ENCODE peak calls at places on chromosome 16, in four cellular contexts. F, M, A and L are unnamed samples.

GRCh38 chr16:64122177-64122576 is 999.7 kb downstream of the CDH11 start:
- DNase-seq in F (no peak), M (no peak), A (no peak), L (peak)

GRCh38 chr16:3983081-3983520 is 102.6 kb upstream of the CREBBP start:
- DNase-seq in F (peak), M (peak), A (peak), L (peak)

GRCh38 chr16:25210758-25211157 is 6.0 kb upstream of the AQP8 start:
- DNase-seq in F (no peak), M (no peak), A (peak), L (no peak)

GRCh38 chr16:82979406-82980111 is 352.8 kb downstream of the CDH13 start:
- DNase-seq in F (no peak), M (no peak), A (peak), L (no peak)

GRCh38 chr16:1113889-1114526 is 18.0 kb upstream of the C1QTNF8 start:
- DNase-seq in F (no peak), M (no peak), A (no peak), L (no peak)

GRCh38 chr16:69741951-69742904 is 12.5 kb downstream of the NOB1 start:
- DNase-seq in F (peak), M (peak), A (peak), L (no peak)

GRCh38 chr16:88466949-88467348 is 13.9 kb downstream of the ZFPM1 start:
- DNase-seq in F (no peak), M (no peak), A (no peak), L (no peak)

GRCh38 chr16:3783516-3783915 is 66.2 kb upstream of the TRAP1 start:
- DNase-seq in F (no peak), M (no peak), A (no peak), L (no peak)

GRCh38 chr16:15494231-15494630 is 59.8 kb downstream of the BMERB1 start:
- DNase-seq in F (no peak), M (no peak), A (peak), L (no peak)

GRCh38 chr16:55494994-55495421 is 13.9 kb upstream of the LPCAT2 start:
- DNase-seq in F (peak), M (no peak), A (peak), L (peak)

GRCh38 chr16:80100186-80100585 is 440.6 kb upstream of the DYNLRB2 start:
- DNase-seq in F (no peak), M (no peak), A (no peak), L (no peak)

GRCh38 chr16:4968879-4969278 is 10.7 kb downstream of the SEC14L5 start:
- DNase-seq in F (no peak), M (no peak), A (no peak), L (no peak)

GRCh38 chr16:30121741-30122620 is 1.0 kb downstream of the MAPK3 start:
- DNase-seq in F (peak), M (peak), A (no peak), L (no peak)

GRCh38 chr16:73017321-73017720 is 30.6 kb downstream of the ZFHX3 start:
- DNase-seq in F (no peak), M (no peak), A (no peak), L (no peak)

GRCh38 chr16:62548095-62548494 is 511.9 kb upstream of the CDH8 start:
- DNase-seq in F (no peak), M (no peak), A (no peak), L (no peak)

GRCh38 chr16:66714062-66714461 is 17.5 kb upstream of the CMTM4 start:
- DNase-seq in F (no peak), M (no peak), A (no peak), L (no peak)

GRCh38 chr16:59601452-59601851 is 867.3 kb upstream of the GOT2 start:
- DNase-seq in F (no peak), M (no peak), A (no peak), L (no peak)

GRCh38 chr16:4372578-4373355 is 1.1 kb downstream of the VASN start:
- DNase-seq in F (peak), M (peak), A (peak), L (no peak)

GRCh38 chr16:15996432-15997109 is 47.2 kb downstream of the ABCC1 start:
- DNase-seq in F (peak), M (peak), A (peak), L (no peak)

GRCh38 chr16:66070140-66070887 is 296.2 kb upstream of the CDH5 start:
- DNase-seq in F (peak), M (no peak), A (peak), L (no peak)

GRCh38 chr16:87207509-87207908 is 109.7 kb downstream of the C16orf95 start:
- DNase-seq in F (no peak), M (no peak), A (peak), L (no peak)

GRCh38 chr16:38941-39892 is 14.2 kb downstream of the POLR3K start:
- DNase-seq in F (no peak), M (no peak), A (no peak), L (peak)

GRCh38 chr16:8346291-8346690 is 244.0 kb downstream of the TMEM114 start:
- DNase-seq in F (no peak), M (no peak), A (no peak), L (no peak)

GRCh38 chr16:65178151-65178550 is 56.3 kb upstream of the CDH11 start:
- DNase-seq in F (no peak), M (no peak), A (peak), L (no peak)

GRCh38 chr16:54080524-54081008 is 206.0 kb downstream of the IRX3 start:
- DNase-seq in F (no peak), M (no peak), A (peak), L (peak)

GRCh38 chr16:53041196-53041977 is 11.3 kb downstream of the CHD9NB start:
- DNase-seq in F (peak), M (no peak), A (peak), L (peak)

GRCh38 chr16:67395458-67396158 is 2.3 kb upstream of the TPPP3 start:
- DNase-seq in F (no peak), M (peak), A (peak), L (no peak)

GRCh38 chr16:1991135-1991551 is 1.4 kb downstream of the SYNGR3 start:
- DNase-seq in F (no peak), M (peak), A (no peak), L (no peak)

GRCh38 chr16:51523400-51523799 is 372.3 kb upstream of the SALL1 start:
- DNase-seq in F (no peak), M (no peak), A (peak), L (no peak)

GRCh38 chr16:76583466-76583865 is 306.3 kb downstream of the CNTNAP4 start:
- DNase-seq in F (no peak), M (no peak), A (no peak), L (no peak)

GRCh38 chr16:6019490-6019991 is 921.9 kb upstream of the EEF2KMT start:
- DNase-seq in F (no peak), M (peak), A (no peak), L (no peak)

GRCh38 chr16:74758801-74759200 is 15.8 kb downstream of the FA2H start:
- DNase-seq in F (no peak), M (no peak), A (no peak), L (no peak)

GRCh38 chr16:26269663-26270062 is 577.9 kb downstream of the HS3ST4 start:
- DNase-seq in F (no peak), M (no peak), A (no peak), L (no peak)

GRCh38 chr16:12815361-12815760 is 11.7 kb upstream of the CPPED1 start:
- DNase-seq in F (no peak), M (no peak), A (no peak), L (no peak)
- H3K27ac ChIP-seq in F (no peak), M (no peak), A (no peak), L (no peak)

GRCh38 chr16:10850478-10850850 is 26.5 kb upstream of the CIITA start:
- DNase-seq in F (no peak), M (no peak), A (no peak), L (no peak)

GRCh38 chr16:10847166-10847565 is 28.6 kb upstream of the TVP23A start:
- DNase-seq in F (no peak), M (no peak), A (no peak), L (no peak)

GRCh38 chr16:10851512-10851911 is 25.5 kb upstream of the CIITA start:
- DNase-seq in F (no peak), M (no peak), A (no peak), L (no peak)

GRCh38 chr16:10849736-10850477 is 27.1 kb upstream of the CIITA start:
- DNase-seq in F (no peak), M (no peak), A (no peak), L (no peak)

GRCh38 chr16:10846213-10846998 is 27.8 kb upstream of the TVP23A start:
- DNase-seq in F (no peak), M (no peak), A (no peak), L (no peak)
- H3K27ac ChIP-seq in F (no peak), M (no peak), A (no peak), L (no peak)

GRCh38 chr16:89529097-89529496 is 20.9 kb downstream of the SPG7 start:
- DNase-seq in F (no peak), M (no peak), A (no peak), L (no peak)

GRCh38 chr16:89536371-89536770 is 24.1 kb upstream of the RPL13 start:
- DNase-seq in F (no peak), M (no peak), A (no peak), L (no peak)

GRCh38 chr16:89534147-89534788 is 26.1 kb downstream of the SPG7 start:
- DNase-seq in F (no peak), M (no peak), A (no peak), L (no peak)

GRCh38 chr16:89530401-89531381 is 22.5 kb downstream of the SPG7 start:
- DNase-seq in F (no peak), M (no peak), A (no peak), L (no peak)

GRCh38 chr16:89531821-89532526 is 23.8 kb downstream of the SPG7 start:
- DNase-seq in F (no peak), M (no peak), A (no peak), L (no peak)
- H3K27ac ChIP-seq in F (no peak), M (no peak), A (no peak), L (no peak)

GRCh38 chr16:81394416-81394815 is 50.2 kb upstream of the CMIP start:
- DNase-seq in F (no peak), M (no peak), A (no peak), L (no peak)
- H3K27ac ChIP-seq in F (no peak), M (no peak), A (no peak), L (no peak)

GRCh38 chr16:57032931-57033330 is 43.6 kb downstream of the NLRC5 start:
- DNase-seq in F (no peak), M (no peak), A (no peak), L (no peak)

GRCh38 chr16:57038151-57038550 is 48.8 kb downstream of the NLRC5 start:
- DNase-seq in F (no peak), M (no peak), A (peak), L (no peak)

GRCh38 chr16:57039148-57039812 is 49.9 kb downstream of the NLRC5 start:
- DNase-seq in F (no peak), M (no peak), A (peak), L (no peak)

GRCh38 chr16:57036315-57036714 is 47.0 kb downstream of the NLRC5 start:
- DNase-seq in F (no peak), M (no peak), A (no peak), L (no peak)

GRCh38 chr16:57036945-57037344 is 47.6 kb downstream of the NLRC5 start:
- DNase-seq in F (no peak), M (no peak), A (no peak), L (no peak)
- H3K27ac ChIP-seq in F (no peak), M (no peak), A (no peak), L (no peak)

GRCh38 chr16:58290861-58291260 is 4.0 kb downstream of the PRSS54 start:
- DNase-seq in F (no peak), M (no peak), A (no peak), L (no peak)

GRCh38 chr16:58284021-58284420 is 10.8 kb downstream of the PRSS54 start:
- DNase-seq in F (no peak), M (no peak), A (no peak), L (no peak)

GRCh38 chr16:58284488-58284887 is 10.3 kb downstream of the PRSS54 start:
- DNase-seq in F (no peak), M (no peak), A (no peak), L (no peak)

GRCh38 chr16:58286769-58287433 is 7.9 kb downstream of the PRSS54 start:
- DNase-seq in F (no peak), M (no peak), A (no peak), L (no peak)

GRCh38 chr16:58286280-58286679 is 8.5 kb downstream of the PRSS54 start:
- DNase-seq in F (no peak), M (no peak), A (no peak), L (no peak)
- H3K27ac ChIP-seq in F (no peak), M (no peak), A (no peak), L (no peak)

GRCh38 chr16:27270389-27270788 is 1.8 kb upstream of the NSMCE1 start:
- DNase-seq in F (no peak), M (no peak), A (no peak), L (no peak)
- H3K27ac ChIP-seq in F (no peak), M (no peak), A (no peak), L (no peak)

GRCh38 chr16:46906360-46907060 is 22.3 kb downstream of the GPT2 start:
- DNase-seq in F (no peak), M (no peak), A (no peak), L (no peak)

GRCh38 chr16:46911038-46911437 is 26.9 kb downstream of the GPT2 start:
- DNase-seq in F (no peak), M (no peak), A (no peak), L (no peak)

GRCh38 chr16:46904471-46904870 is 20.3 kb downstream of the GPT2 start:
- DNase-seq in F (no peak), M (no peak), A (no peak), L (no peak)

GRCh38 chr16:46908540-46909372 is 24.6 kb downstream of the GPT2 start:
- DNase-seq in F (peak), M (no peak), A (peak), L (no peak)

DNA sequence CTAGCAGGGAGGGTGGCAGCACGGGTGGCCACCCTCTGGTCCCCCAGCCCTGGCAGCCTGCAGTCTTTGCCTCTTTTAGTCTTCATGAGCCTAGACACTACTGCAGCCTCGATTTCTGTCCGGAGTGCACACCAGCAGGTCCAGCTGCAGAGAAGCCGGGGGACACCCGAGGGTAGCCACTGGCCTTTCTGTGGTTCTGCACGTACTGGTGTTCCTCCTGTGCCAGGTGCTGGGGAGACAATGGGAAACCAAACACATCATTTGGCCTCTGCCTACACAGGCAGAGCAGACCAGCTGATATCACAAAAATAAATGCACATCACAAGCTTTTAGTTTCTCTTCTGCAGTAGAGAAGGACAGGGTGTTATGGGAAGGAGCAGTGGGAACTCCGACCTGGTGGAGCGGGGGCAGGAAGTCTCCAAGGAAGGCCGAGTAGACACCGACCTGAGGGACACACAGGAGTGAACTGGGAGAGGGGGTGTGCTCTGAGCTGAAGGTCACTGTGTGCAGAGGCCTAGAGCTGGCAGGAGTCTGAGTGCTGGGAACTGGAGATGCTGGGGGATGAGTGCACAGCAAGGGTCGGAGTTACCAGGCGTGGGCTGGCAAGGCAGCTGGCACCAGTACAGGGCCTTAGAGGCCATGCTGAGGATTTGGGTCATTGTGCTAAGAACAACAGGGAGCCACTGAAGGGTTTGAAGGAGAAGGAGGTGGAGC is 23.1 kb downstream of the GPT2 start:
- DNase-seq in F (no peak), M (no peak), A (no peak), L (no peak)
- H3K27ac ChIP-seq in F (no peak), M (no peak), A (no peak), L (no peak)

DNA sequence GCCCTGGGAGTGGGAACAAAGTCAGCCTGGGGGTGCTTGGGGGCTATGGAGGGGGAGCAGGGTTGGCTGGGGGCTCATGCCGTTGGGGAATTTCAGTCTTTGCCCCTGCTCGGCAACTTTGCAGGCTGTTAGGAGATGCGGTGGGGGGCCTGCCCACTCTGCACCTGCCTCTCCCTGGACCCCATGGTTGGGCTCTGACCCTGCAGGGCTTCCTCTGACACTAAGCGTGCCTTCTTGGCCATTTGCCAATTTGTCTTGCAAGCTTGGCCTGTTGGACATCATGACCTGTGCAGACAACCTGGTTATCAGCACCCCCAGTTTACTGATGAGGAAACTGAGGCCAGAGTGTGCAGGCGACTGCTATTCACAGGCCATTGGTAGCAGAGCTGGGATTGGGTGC is 14.6 kb downstream of the ADCY7 start:
- DNase-seq in F (no peak), M (peak), A (no peak), L (no peak)
- H3K27ac ChIP-seq in F (no peak), M (no peak), A (no peak), L (no peak)

DNA sequence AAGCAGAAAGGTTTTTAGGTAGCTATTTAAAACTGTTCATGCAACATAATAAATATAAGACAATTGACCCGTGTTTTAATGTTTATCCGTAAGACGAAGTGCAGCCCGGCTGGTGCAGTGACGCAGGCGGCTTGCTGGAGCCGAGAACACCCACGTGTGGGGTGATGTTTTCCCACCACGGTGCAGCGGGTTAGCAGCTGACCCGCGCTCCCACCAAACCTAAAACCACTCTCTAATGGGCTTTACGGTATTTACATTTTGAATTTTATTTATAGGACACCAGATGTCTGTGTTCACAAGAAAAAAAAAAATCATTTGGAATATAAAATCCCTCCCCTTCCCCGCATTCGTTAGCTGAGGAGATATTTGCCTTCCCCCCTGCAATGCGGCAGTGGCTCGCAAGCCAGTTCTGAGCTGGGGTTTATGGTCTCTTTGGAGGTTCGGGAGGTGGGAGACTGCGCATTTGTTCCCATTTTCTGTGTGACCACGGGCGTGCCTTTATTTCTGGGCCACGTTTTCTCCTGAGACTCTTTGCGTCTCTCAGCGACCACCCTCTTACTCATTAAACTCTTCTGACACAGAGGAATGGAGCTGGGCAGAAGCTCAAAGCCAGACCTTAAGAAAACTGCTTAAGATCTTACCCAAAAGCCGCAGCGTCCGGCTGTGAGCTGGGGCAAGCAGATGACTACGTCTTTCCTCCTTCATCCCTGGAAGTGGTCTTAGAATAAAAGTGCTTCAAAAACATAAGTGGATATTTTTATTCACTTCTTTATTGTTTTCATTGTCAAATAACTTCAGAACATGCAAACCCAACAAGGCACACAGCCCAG is 301.1 kb downstream of the IRF8 start:
- DNase-seq in F (no peak), M (no peak), A (peak), L (no peak)
- H3K27ac ChIP-seq in F (no peak), M (no peak), A (peak), L (no peak)